ENCODE peak calls at places on chromosomes 2 and 18, in four cellular contexts. F, W, Y and E are unnamed samples.

GRCh38 chr2:146701183-146701582 is 1143.6 kb upstream of the ACVR2A start:
- DNase-seq in W (no peak), Y (no peak), F (no peak), E (no peak)

GRCh38 chr2:53880756-53881155 is 21.0 kb upstream of the GPR75 start:
- DNase-seq in F (no peak), Y (peak; percentile 5), W (no peak), E (no peak)

GRCh38 chr2:160666677-160667061 is 173.1 kb upstream of the RBMS1 start:
- DNase-seq in W (no peak), Y (no peak), F (no peak), E (no peak)

GRCh38 chr2:9212010-9212638 is 5.5 kb downstream of the ASAP2 start:
- DNase-seq in W (no peak), F (peak; percentile 76), Y (no peak), E (no peak)

GRCh38 chr2:223459328-223459939 is 142.7 kb downstream of the SCG2 start:
- DNase-seq in Y (no peak), F (no peak), W (no peak), E (peak; percentile 7)

GRCh38 chr2:197079832-197080555 is 153.5 kb upstream of the PGAP1 start:
- DNase-seq in Y (no peak), F (no peak), W (no peak), E (no peak)

GRCh38 chr2:224650815-224651439 is 65.2 kb downstream of the CCDC195 start:
- DNase-seq in Y (peak; percentile 20), W (no peak), F (no peak), E (peak; percentile 70)

GRCh38 chr2:231541605-231542509 is 11.6 kb upstream of the NMUR1 start:
- DNase-seq in F (no peak), Y (no peak), W (no peak), E (peak; percentile 8)

GRCh38 chr2:40452-40851 is 5.9 kb downstream of the FAM110C start:
- DNase-seq in F (no peak), Y (no peak), W (no peak), E (no peak)

GRCh38 chr2:238834982-238835381 is 12.9 kb upstream of the TWIST2 start:
- DNase-seq in F (no peak), W (no peak), Y (no peak), E (no peak)

GRCh38 chr2:238839428-238839827 is 8.5 kb upstream of the TWIST2 start:
- DNase-seq in Y (no peak), F (no peak), W (no peak), E (no peak)

GRCh38 chr2:238831177-238831576 is 16.7 kb upstream of the TWIST2 start:
- DNase-seq in F (no peak), W (no peak), Y (no peak), E (no peak)

GRCh38 chr2:238838786-238839327 is 9.0 kb upstream of the TWIST2 start:
- DNase-seq in F (no peak), Y (no peak), W (no peak), E (no peak)

DNA sequence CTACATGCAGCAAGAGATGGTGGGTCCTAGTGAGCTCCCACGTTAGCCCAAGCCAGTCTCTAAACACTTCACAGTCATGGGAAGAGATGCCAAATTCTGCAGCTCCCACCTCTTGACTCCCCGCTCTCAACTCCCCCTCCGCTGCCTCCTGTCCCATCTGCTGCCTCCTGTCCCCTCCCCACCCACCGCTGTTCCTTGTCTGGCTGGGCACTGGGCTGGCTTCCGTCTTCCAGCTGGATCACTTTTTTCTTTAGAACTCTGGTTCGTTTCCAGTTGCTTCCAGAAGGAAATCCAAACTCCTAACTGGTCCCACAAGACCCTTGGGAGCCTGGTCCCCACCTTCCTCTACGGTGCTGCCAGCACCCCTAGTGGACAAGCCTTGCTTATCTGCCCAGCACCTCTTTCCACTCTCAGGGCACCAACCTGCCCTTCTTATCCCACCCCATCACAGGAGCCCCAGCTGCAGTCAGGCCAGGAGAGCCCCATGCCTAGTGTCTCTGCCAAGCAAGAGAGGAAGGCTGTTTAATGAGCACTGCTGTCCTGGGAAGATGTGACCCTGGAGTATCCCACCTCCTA is 12.1 kb upstream of the TWIST2 start:
- DNase-seq in Y (no peak), F (no peak), W (no peak), E (no peak)
- TF ChIP-seq CTCF in Y (peak; percentile 2), F (no peak), W (no peak), E (no peak)

GRCh38 chr18:57027190-57027708 is 119.6 kb upstream of the BOD1L2 start:
- DNase-seq in W (no peak), Y (no peak), F (no peak), E (no peak)

GRCh38 chr18:57025525-57025924 is 121.4 kb upstream of the BOD1L2 start:
- DNase-seq in Y (no peak), F (no peak), W (no peak), E (no peak)

GRCh38 chr18:57030417-57030816 is 116.5 kb upstream of the BOD1L2 start:
- DNase-seq in Y (no peak), F (no peak), W (no peak), E (no peak)

GRCh38 chr18:57026316-57026715 is 120.6 kb upstream of the BOD1L2 start:
- DNase-seq in F (no peak), Y (no peak), W (no peak), E (no peak)

DNA sequence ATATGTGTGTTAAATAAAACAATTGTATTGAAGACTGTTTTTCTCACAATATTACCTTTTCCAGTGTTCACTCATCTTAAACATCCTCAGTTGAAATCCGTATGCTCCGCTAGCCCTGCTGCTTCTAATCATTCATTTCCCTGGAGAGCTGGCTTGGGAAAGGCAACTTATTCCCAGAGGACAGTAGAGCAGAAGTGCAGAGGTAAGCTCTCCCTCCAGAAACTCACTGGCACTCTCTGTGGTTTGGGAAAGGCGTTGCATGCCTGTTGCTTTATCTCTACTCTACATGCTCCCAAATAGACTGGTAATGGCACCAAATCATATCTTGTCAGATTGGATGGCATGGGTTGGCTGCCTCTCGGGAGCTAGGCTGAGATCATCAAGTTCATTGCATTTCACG is 117.1 kb upstream of the BOD1L2 start:
- DNase-seq in F (no peak), Y (no peak), W (no peak), E (no peak)
- TF ChIP-seq CTCF in F (no peak), Y (no peak), W (no peak), E (no peak)

DNA sequence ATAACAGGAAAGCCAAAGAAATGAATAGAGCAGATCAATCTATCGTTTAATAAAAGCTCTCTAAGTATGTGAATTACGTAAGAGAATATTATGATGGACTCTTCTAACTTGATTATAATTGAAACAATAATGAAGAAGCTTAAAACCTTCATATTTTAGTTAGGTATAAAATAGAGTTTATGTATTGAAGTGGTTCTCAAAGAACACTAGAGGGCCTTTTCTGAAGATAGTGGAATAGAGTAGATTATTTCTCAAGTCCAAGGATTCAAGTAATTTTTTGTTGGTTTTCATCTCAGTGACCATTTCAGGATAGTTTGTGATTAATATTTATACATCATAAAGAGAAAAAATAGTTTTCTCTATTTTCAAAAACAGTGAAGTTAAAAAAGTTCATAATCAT is 97.7 kb downstream of the NBEAL1 start:
- DNase-seq in F (no peak), Y (no peak), W (no peak), E (no peak)
- TF ChIP-seq CTCF in F (no peak), Y (no peak), W (no peak), E (no peak)

GRCh38 chr2:96146881-96147592 is 1.8 kb upstream of the DUSP2 start:
- DNase-seq in F (no peak), Y (no peak), W (peak; percentile 56), E (no peak)

GRCh38 chr2:96148410-96149217 is 3.4 kb upstream of the DUSP2 start:
- DNase-seq in F (peak; percentile 81), Y (peak; percentile 14), W (peak; percentile 57), E (peak; percentile 80)

GRCh38 chr2:96146151-96146880 is 1.1 kb upstream of the DUSP2 start:
- DNase-seq in F (peak; percentile 47), Y (no peak), W (peak; percentile 57), E (peak; percentile 86)

GRCh38 chr2:96150007-96150406 is 4.8 kb upstream of the DUSP2 start:
- DNase-seq in F (no peak), Y (no peak), W (no peak), E (no peak)

GRCh38 chr2:96147593-96148201 is 2.5 kb upstream of the DUSP2 start:
- DNase-seq in W (no peak), Y (no peak), F (no peak), E (no peak)
- TF ChIP-seq CTCF in W (no peak), Y (no peak), F (no peak), E (no peak)

GRCh38 chr18:47775961-47776360 is 154.5 kb downstream of the SMAD2 start:
- DNase-seq in Y (no peak), W (no peak), F (no peak), E (no peak)
- TF ChIP-seq CTCF in Y (peak; percentile 35), W (peak; percentile 22), F (no peak), E (no peak)